ENCODE peak calls at places on chromosomes 5 and 9, in ten cellular contexts. E is lower lobe of right lung; F is body of pancreas; I is neural crest cell; B is Panc1; V is B cell; Q is CD4-positive, alpha-beta T cell; T is endothelial cell; H is H9; A is SK-N-SH. P is an unnamed sample.

GRCh38 chr5:80059354-80059980 is 24.3 kb downstream of the THBS4 start:
- DNase-seq in E (no peak), A (no peak), F (no peak), T (no peak), Q (no peak), B (no peak), V (no peak), H (no peak), I (no peak), P (no peak)

GRCh38 chr5:179870403-179870903 is 11.8 kb upstream of the MRNIP start:
- DNase-seq in E (peak), Q (no peak), A (peak), I (no peak), T (peak), H (peak), F (peak), V (no peak), B (no peak), P (no peak)

GRCh38 chr5:74017786-74018211 is 391.8 kb downstream of the ARHGEF28 start:
- DNase-seq in H (no peak), I (no peak), B (no peak), Q (no peak), T (no peak), E (no peak), A (no peak), V (no peak), F (peak), P (no peak)

GRCh38 chr5:42718591-42718990 is 38.0 kb upstream of the CCDC152 start:
- DNase-seq in A (no peak), Q (no peak), E (no peak), B (no peak), H (no peak), T (no peak), I (no peak), F (no peak), V (no peak), P (no peak)

GRCh38 chr5:18944771-18945170 is 1043.2 kb downstream of the CDH18 start:
- DNase-seq in V (no peak), A (no peak), T (no peak), B (no peak), I (no peak), Q (no peak), E (no peak), H (no peak), F (no peak), P (no peak)

GRCh38 chr9:19698960-19699359 is 89.9 kb downstream of the SLC24A2 start:
- DNase-seq in H (peak), B (no peak), V (no peak), T (no peak), Q (no peak), F (no peak), E (no peak), A (no peak), I (no peak), P (no peak)

GRCh38 chr9:121914017-121914595 is 179.0 kb downstream of the TTLL11 start:
- DNase-seq in B (no peak), I (no peak), T (no peak), H (no peak), Q (no peak), V (no peak), A (no peak), E (no peak), F (no peak), P (no peak)

GRCh38 chr5:180135128-180135955 is 63.8 kb upstream of the RNF130 start:
- DNase-seq in V (no peak), A (no peak), E (peak), T (no peak), F (peak), B (no peak), Q (no peak), H (no peak), I (no peak), P (peak)

GRCh38 chr9:113220467-113221002 is 542 bp downstream of the FKBP15 start:
- DNase-seq in T (peak), B (no peak), Q (no peak), A (no peak), I (no peak), F (no peak), V (no peak), H (no peak), E (no peak), P (no peak)

GRCh38 chr5:71658916-71659661 is 60.0 kb upstream of the CARTPT start:
- DNase-seq in H (no peak), B (no peak), I (no peak), F (no peak), E (no peak), A (no peak), Q (no peak), T (no peak), V (no peak), P (no peak)

GRCh38 chr9:374726-375125 is 160.1 kb downstream of the DOCK8 start:
- DNase-seq in Q (no peak), F (no peak), A (no peak), I (no peak), B (no peak), T (no peak), V (no peak), H (no peak), E (no peak), P (no peak)

GRCh38 chr9:25353783-25354182 is 324.5 kb downstream of the TUSC1 start:
- DNase-seq in Q (no peak), A (no peak), B (no peak), F (no peak), H (no peak), V (no peak), I (no peak), T (no peak), E (no peak), P (no peak)

DNA sequence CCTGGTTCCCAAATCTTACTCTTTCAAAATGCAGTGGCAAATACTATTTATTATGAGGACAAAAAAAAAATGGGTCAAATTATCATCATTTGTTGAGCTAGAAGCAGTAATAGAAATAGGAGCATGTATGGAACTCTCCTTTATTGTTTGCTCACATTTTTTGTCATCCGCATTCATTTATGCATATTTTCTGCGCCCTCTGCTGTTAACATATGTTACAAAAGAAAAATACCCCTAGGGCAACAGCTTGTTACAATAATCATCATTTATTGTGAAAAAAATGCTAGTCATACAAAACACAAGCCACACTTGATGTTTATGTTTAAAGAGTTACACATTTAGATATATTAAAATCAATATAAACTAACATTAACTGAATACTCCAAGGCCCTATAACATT is 328.2 kb downstream of the TUSC1 start:
- DNase-seq in T (no peak), A (peak), Q (no peak), E (no peak), I (no peak), V (no peak), B (no peak), F (no peak), H (no peak), P (no peak)
- TF ChIP-seq CTCF in T (no peak), A (peak), Q (no peak), E (no peak), I (no peak), V (no peak), B (no peak), F (no peak), H (no peak), P (peak)

DNA sequence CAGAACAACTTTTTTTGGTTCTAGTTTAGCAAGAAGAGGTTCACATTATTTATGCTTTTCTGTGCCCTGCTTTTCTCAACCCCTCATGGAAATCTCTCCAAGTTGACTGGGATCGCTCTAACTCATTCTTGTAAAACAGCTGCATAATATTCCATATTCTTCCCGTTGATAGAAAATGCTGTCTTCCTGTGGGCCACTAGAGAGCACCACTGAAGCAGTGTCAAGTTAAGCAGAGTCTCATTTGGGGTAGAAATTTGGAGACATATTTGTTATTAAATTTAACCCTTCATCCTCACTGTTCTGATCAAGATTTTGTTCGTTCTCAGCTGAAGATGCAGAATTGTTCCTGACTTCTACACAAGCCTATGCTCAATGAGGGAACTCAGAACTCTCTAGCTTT is 140.1 kb downstream of the CEMIP2 start:
- DNase-seq in Q (no peak), A (no peak), B (no peak), T (no peak), E (no peak), H (no peak), I (no peak), V (no peak), F (no peak), P (no peak)
- TF ChIP-seq CTCF in Q (peak), A (peak), B (no peak), T (no peak), E (peak), H (peak), I (peak), V (peak), F (no peak), P (no peak)

DNA sequence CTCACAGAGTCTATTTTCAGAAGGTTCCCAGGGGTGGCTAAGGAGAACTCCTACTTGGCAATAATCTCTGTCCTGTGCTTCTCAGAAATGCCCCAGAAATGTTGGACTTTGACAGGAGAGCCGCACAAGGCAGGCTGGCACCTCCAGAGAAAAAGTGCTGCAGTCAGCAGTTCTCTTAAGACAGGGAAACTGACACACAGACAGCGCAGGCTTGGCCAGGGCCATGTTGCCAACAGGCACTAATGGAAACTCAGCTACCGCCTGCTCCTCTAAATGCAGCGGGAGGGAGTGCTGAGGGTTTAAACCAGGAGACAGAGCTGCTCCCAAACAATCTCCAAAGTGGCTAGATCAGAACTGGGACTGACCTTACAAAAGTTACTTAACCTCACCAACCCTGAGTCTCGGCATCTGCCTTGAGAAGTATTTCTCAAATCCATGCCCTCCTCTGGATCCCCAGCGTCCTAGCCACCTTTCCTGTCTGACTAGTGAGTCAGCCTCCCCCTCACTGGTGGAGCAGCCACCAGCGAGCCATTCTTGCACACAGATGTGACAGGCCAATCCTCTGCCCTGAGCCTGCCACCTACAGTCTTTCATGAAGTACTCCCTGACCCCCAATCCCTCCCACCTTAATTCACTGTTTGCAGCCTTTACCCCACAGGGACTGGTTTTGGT is 186.4 kb downstream of the CDK5RAP2 start:
- DNase-seq in A (no peak), I (no peak), F (no peak), Q (no peak), T (no peak), H (no peak), E (no peak), B (no peak), V (peak), P (no peak)
- TF ChIP-seq CTCF in A (no peak), I (no peak), F (no peak), Q (no peak), T (no peak), H (no peak), E (no peak), B (no peak), V (no peak), P (no peak)

GRCh38 chr5:103428411-103428871 is 134.1 kb downstream of the NUDT12 start:
- DNase-seq in V (no peak), B (no peak), E (no peak), A (no peak), H (no peak), T (no peak), F (peak), Q (no peak), I (no peak), P (no peak)
- TF ChIP-seq CTCF in V (no peak), B (no peak), E (no peak), A (no peak), H (no peak), T (no peak), F (no peak), Q (no peak), I (no peak), P (no peak)

DNA sequence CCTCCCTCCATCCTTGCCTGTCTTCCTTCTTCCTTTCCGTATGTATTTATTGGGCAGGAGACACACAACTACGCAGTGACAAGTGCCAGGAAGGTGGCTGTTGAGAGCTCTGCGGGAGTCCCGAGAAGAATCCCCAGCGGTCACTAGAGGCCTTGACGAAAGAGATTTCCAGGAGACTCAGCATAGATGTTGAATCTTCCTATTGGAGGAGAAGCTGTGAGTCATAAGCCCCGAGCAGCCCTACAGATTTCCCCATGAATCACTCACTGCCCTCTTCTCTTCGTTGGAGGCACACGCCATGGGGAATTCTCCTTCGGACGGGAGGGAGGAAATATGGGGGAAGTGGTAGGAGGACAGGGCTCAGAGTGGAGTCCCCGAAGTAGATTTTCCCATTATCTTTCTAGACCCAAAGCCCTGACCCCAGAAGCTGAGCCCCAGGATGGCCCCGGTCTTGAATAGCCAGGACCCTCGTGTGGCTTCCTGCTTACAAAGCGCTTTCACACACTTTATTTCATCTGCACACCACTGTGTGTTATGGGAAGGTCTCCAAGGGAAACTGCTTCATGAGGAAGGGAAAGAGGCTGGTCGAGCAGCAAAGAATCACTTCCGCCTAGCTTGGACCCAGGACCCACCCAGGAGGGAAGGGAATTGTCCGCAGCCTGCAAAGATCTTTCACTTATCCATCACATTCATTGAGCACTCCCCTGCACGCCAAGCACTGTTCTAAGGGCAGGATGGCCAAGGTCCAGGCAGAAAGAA is 12.7 kb downstream of the DUSP1 start:
- DNase-seq in H (peak), A (no peak), E (no peak), T (no peak), Q (no peak), V (no peak), B (no peak), I (no peak), F (no peak), P (no peak)
- TF ChIP-seq CTCF in H (no peak), A (no peak), E (no peak), T (no peak), Q (no peak), V (no peak), B (no peak), I (no peak), F (no peak), P (no peak)

GRCh38 chr9:137880160-137880975 is 2.8 kb downstream of the CACNA1B start:
- DNase-seq in T (no peak), Q (no peak), I (no peak), V (no peak), F (no peak), B (no peak), A (no peak), H (no peak), E (peak), P (no peak)

GRCh38 chr9:137876781-137877386 is 698 bp upstream of the CACNA1B start:
- DNase-seq in T (no peak), H (peak), Q (no peak), F (no peak), I (no peak), B (no peak), E (no peak), V (no peak), A (no peak), P (no peak)

GRCh38 chr9:137878957-137879555 is 1.5 kb downstream of the CACNA1B start:
- DNase-seq in B (no peak), E (peak), T (no peak), V (no peak), A (peak), F (no peak), H (no peak), Q (no peak), I (no peak), P (no peak)

GRCh38 chr9:137879566-137880150 is 2.1 kb downstream of the CACNA1B start:
- DNase-seq in F (no peak), E (peak), B (no peak), Q (no peak), A (no peak), I (no peak), V (no peak), H (no peak), T (no peak), P (no peak)

GRCh38 chr9:137878146-137878941 is 762 bp downstream of the CACNA1B start:
- DNase-seq in H (peak), F (no peak), A (peak), I (peak), V (no peak), T (peak), E (peak), B (no peak), Q (peak), P (peak)
- TF ChIP-seq CTCF in H (peak), F (no peak), A (no peak), I (no peak), V (no peak), T (no peak), E (no peak), B (no peak), Q (no peak), P (peak)